ENCODE peak calls at places on chromosome 5, in six cellular contexts. W is gastrocnemius medialis, T is ovary, A is adrenal gland, C is uterus, X is body of pancreas. H is an unnamed sample. For H3K9me3, the result is how much of the 10 kb centered on the place peaks cover.

GRCh38 chr5:141870226-141870625 is 8.0 kb downstream of the PCDH1 start:
- DNase-seq in C (no peak), T (no peak), W (no peak), X (no peak), A (no peak), H (no peak)

GRCh38 chr5:135834639-135835529 is at the start of gene SLC25A48:
- DNase-seq in W (peak), T (peak), C (no peak), X (peak), A (no peak), H (no peak)

GRCh38 chr5:139131881-139132480 is 66.2 kb downstream of the SIL1 start:
- DNase-seq in X (no peak), C (no peak), W (no peak), T (peak), A (no peak), H (no peak)

GRCh38 chr5:154078305-154078704 is 39.5 kb downstream of the MFAP3 start:
- DNase-seq in X (no peak), W (no peak), C (no peak), T (no peak), A (no peak), H (no peak)

GRCh38 chr5:177131711-177132503 is 1.7 kb upstream of the NSD1 start:
- DNase-seq in T (peak), C (peak), X (peak), W (no peak), A (no peak), H (no peak)

GRCh38 chr5:14322437-14323187 is 179.5 kb downstream of the TRIO start:
- DNase-seq in T (no peak), X (no peak), C (no peak), A (no peak), W (no peak), H (no peak)

GRCh38 chr5:82405618-82406199 is 127.6 kb upstream of the RPS23 start:
- DNase-seq in W (no peak), C (no peak), A (no peak), T (no peak), X (no peak), H (no peak)

GRCh38 chr5:166127766-166128565 is 2163.5 kb upstream of the WWC1 start:
- DNase-seq in X (no peak), A (no peak), C (no peak), W (no peak), T (no peak), H (no peak)

GRCh38 chr5:159120446-159120845 is 20.7 kb upstream of the EBF1 start:
- DNase-seq in T (no peak), X (no peak), W (no peak), A (no peak), C (no peak), H (no peak)

GRCh38 chr5:32531885-32532520 is 53.4 kb upstream of the SUB1 start:
- DNase-seq in C (no peak), T (no peak), W (no peak), A (no peak), X (no peak), H (no peak)

GRCh38 chr5:115414406-115415142 is 118.1 kb upstream of the CCDC112 start:
- DNase-seq in X (no peak), W (peak), A (peak), C (peak), T (no peak), H (no peak)

GRCh38 chr5:83472508-83473343 is 1.2 kb downstream of the VCAN start:
- DNase-seq in T (peak), C (peak), A (peak), W (peak), X (peak), H (peak)

GRCh38 chr5:113721171-113721570 is 207.7 kb downstream of the YTHDC2 start:
- DNase-seq in A (no peak), T (no peak), C (no peak), W (no peak), X (no peak), H (no peak)

GRCh38 chr5:158170060-158170459 is 311.1 kb upstream of the CLINT1 start:
- DNase-seq in A (no peak), X (no peak), C (no peak), W (no peak), T (no peak), H (no peak)

GRCh38 chr5:93460286-93460685 is 120.7 kb downstream of the NR2F1-AS1 start:
- DNase-seq in W (no peak), X (no peak), C (no peak), T (no peak), A (no peak), H (no peak)

GRCh38 chr5:140310434-140310833 is 7.5 kb upstream of the PFDN1 start:
- DNase-seq in X (no peak), A (no peak), W (no peak), C (no peak), T (no peak), H (no peak)

GRCh38 chr5:154837009-154837881 is 13.2 kb downstream of the FAXDC2 start:
- DNase-seq in X (no peak), W (no peak), T (no peak), C (no peak), A (no peak), H (no peak)

GRCh38 chr5:91151947-91152346 is 231.2 kb downstream of the ARRDC3 start:
- DNase-seq in A (peak), C (no peak), T (no peak), X (peak), W (peak), H (no peak)

GRCh38 chr5:103624035-103624461 is 61.5 kb upstream of the NUDT12 start:
- DNase-seq in C (no peak), A (no peak), T (no peak), X (no peak), W (no peak), H (no peak)

GRCh38 chr5:131747180-131748105 is 49.4 kb downstream of the FNIP1 start:
- DNase-seq in X (no peak), A (no peak), W (no peak), T (no peak), C (no peak), H (no peak)
- H3K27ac ChIP-seq in X (no peak), A (no peak), W (peak), T (no peak), C (no peak), H (no peak)

DNA sequence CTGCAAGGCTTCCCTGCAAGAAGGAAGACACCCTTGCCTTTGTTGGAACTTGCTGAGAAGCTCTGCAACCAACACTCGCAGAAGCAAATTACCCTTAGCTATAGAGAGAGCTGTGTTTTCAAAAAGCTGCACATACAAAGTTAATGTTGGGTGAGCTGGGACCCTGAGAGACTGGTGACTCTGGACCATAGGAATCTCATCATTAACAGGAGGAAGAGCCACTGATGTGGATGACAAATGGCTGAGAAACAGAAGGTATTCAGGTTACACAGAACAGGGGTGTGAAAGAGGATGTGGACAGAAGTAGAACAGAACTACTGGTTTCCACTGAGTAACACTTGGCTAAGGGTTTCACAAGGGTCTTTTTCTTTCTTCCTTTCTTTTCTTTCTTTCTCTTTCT is 493.5 kb downstream of the IRX1 start:
- DNase-seq in C (no peak), X (no peak), W (no peak), T (no peak), A (no peak), H (no peak)
- H3K9me3 ChIP-seq in C (under half), X (under half), W (under half), T (under half), A (under half), H (under half)

GRCh38 chr5:172188033-172188892 is at the start of gene STK10:
- DNase-seq in C (peak), X (peak), A (peak), T (peak), W (peak), H (peak)
- TF ChIP-seq POLR2A in C (no peak), X (peak), A (peak), T (no peak), W (peak), H (peak)

DNA sequence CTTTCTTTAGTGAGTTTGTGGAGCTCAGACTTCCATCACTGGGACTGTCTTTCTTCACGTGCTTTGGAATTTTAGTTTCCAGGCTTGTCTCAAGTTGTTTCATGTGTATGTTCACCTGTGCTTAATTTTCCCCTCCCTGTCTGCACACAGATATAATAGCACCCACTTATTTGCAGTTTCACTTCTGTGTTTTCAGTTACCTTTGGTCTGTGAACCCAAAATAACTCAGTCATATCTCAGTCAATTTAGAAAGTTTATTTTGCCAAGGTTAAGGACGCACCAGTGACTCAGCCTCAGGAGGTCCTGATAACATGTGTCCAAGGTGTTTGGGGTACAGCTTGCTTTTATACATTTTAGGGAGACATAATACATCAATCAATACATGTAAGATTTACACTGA is 330.4 kb downstream of the ICE1 start:
- DNase-seq in C (no peak), W (no peak), A (no peak), T (no peak), X (no peak), H (no peak)
- H3K27ac ChIP-seq in C (no peak), W (no peak), A (no peak), T (no peak), X (no peak), H (no peak)

GRCh38 chr5:37950436-37950835 is 110.6 kb upstream of the GDNF start:
- DNase-seq in W (no peak), A (no peak), T (no peak), C (no peak), X (no peak), H (no peak)

GRCh38 chr5:37951946-37952721 is 112.3 kb upstream of the GDNF start:
- DNase-seq in C (no peak), A (no peak), X (no peak), T (no peak), W (no peak), H (no peak)

GRCh38 chr5:37955748-37956147 is 115.9 kb upstream of the GDNF start:
- DNase-seq in W (no peak), A (no peak), C (no peak), T (no peak), X (no peak), H (no peak)

GRCh38 chr5:37954561-37954960 is 114.7 kb upstream of the GDNF start:
- DNase-seq in T (no peak), W (no peak), A (no peak), C (no peak), X (no peak), H (no peak)
- H3K9me3 ChIP-seq in T (under half), W (under half), A (under half), C (under half), X (under half), H (under half)

H was measured in tibial nerve.